ENCODE peak calls at places on chromosomes 16 and 17, in nine cellular contexts. D is A549, I is AG04449, F is endodermal cell, Q is breast epithelium, X is foreskin keratinocyte, N is upper lobe of right lung, T is pancreas, B is neural progenitor cell. L is an unnamed sample.

GRCh38 chr17:71516149-71516548 is 604.7 kb upstream of the SOX9 start:
- DNase-seq in D (no peak), I (no peak), F (no peak), Q (no peak), X (no peak), N (no peak), T (no peak), B (no peak), L (no peak)

GRCh38 chr17:31460226-31460721 is 68.8 kb downstream of the RAB11FIP4 start:
- DNase-seq in D (no peak), I (no peak), F (no peak), Q (no peak), X (no peak), N (no peak), T (no peak), B (no peak), L (no peak)

GRCh38 chr17:951388-952132 is 28.0 kb downstream of the NXN start:
- DNase-seq in D (peak; percentile 90), I (no peak), F (peak; percentile 97), Q (no peak), X (peak; percentile 72), N (no peak), T (peak; percentile 54), B (peak; percentile 77), L (peak; percentile 50)

GRCh38 chr16:56984639-56985038 is 4.7 kb upstream of the NLRC5 start:
- DNase-seq in D (no peak), I (no peak), F (no peak), Q (no peak), X (peak; percentile 22), N (no peak), T (no peak), B (no peak), L (no peak)

GRCh38 chr17:16439867-16440351 is 24.5 kb downstream of the TRPV2 start:
- DNase-seq in D (no peak), I (no peak), F (no peak), Q (no peak), X (no peak), N (no peak), T (peak; percentile 57), B (no peak), L (no peak)

GRCh38 chr16:53952215-53953208 is 248.6 kb downstream of the FTO start:
- DNase-seq in D (no peak), I (no peak), F (no peak), Q (no peak), X (no peak), N (no peak), T (no peak), B (no peak), L (no peak)

GRCh38 chr16:3058173-3059030 is 7.0 kb upstream of the IL32 start:
- DNase-seq in D (no peak), I (no peak), F (peak; percentile 90), Q (peak; percentile 68), X (no peak), N (peak; percentile 81), T (peak; percentile 58), B (peak; percentile 80), L (peak; percentile 47)

GRCh38 chr17:77288115-77288619 is 147.4 kb downstream of the SEC14L1 start:
- DNase-seq in D (no peak), I (no peak), F (peak; percentile 67), Q (no peak), X (peak; percentile 77), N (no peak), T (peak; percentile 42), B (no peak), L (peak; percentile 89)

GRCh38 chr17:681738-682137 is 32.9 kb downstream of the VPS53 start:
- DNase-seq in D (no peak), I (peak; percentile 81), F (no peak), Q (no peak), X (no peak), N (no peak), T (no peak), B (peak; percentile 79), L (no peak)

GRCh38 chr17:47996201-47996600 is 25.3 kb downstream of the CDK5RAP3 start:
- DNase-seq in D (no peak), I (no peak), F (no peak), Q (no peak), X (no peak), N (no peak), T (no peak), B (no peak), L (no peak)

GRCh38 chr16:11916524-11917285 is 949 bp upstream of the GSPT1 start:
- DNase-seq in D (peak; percentile 78), I (no peak), F (peak; percentile 55), Q (peak; percentile 53), X (peak; percentile 61), N (no peak), T (peak; percentile 48), B (no peak), L (peak; percentile 67)

GRCh38 chr17:54678158-54678557 is 222.5 kb upstream of the TOM1L1 start:
- DNase-seq in D (no peak), I (no peak), F (no peak), Q (no peak), X (no peak), N (no peak), T (no peak), B (no peak), L (no peak)

GRCh38 chr16:10368984-10369551 is 16.8 kb upstream of the ATF7IP2 start:
- DNase-seq in D (no peak), I (no peak), F (peak; percentile 54), Q (no peak), X (peak; percentile 77), N (no peak), T (no peak), B (peak; percentile 48), L (no peak)

GRCh38 chr17:7130626-7131467 is 16.2 kb upstream of the ASGR2 start:
- DNase-seq in D (no peak), I (no peak), F (peak; percentile 76), Q (no peak), X (no peak), N (no peak), T (no peak), B (no peak), L (no peak)

GRCh38 chr17:21089145-21089544 is 37.6 kb upstream of the DHRS7B start:
- DNase-seq in D (no peak), I (no peak), F (no peak), Q (no peak), X (peak; percentile 67), N (no peak), T (no peak), B (no peak), L (no peak)

GRCh38 chr17:74334393-74335039 is 8.5 kb downstream of the KIF19 start:
- DNase-seq in D (no peak), I (no peak), F (no peak), Q (no peak), X (peak; percentile 29), N (no peak), T (no peak), B (no peak), L (no peak)

DNA sequence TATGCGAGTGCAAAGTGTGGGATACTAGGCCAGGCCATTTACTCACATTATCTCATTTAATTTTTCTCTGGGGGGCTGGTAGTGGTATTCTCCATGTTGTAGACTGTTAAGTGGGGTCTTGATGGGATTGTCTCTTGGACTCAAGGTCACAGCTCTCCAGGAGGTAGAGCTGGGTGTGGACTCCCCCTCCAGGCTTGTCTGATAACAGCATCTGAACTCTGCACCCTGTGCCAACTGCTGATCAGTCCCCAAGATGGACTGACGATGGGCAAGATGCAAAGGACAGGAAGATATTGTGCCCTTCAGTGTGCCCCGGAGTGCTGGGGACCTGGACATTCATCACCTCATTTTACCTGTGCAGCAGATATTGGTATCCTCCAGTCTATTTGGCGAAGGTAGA is 147.8 kb downstream of the MSI2 start:
- DNase-seq in D (peak; percentile 28), I (no peak), F (no peak), Q (no peak), X (no peak), N (no peak), T (no peak), B (no peak), L (no peak)
- TF ChIP-seq CTCF in D (peak; percentile 34), I (no peak), F (peak; percentile 21), Q (no peak), X (peak; percentile 49), N (no peak), T (no peak), B (no peak), L (no peak)

GRCh38 chr17:37081287-37081686 is 132.5 kb downstream of the AATF start:
- DNase-seq in D (no peak), I (no peak), F (peak; percentile 63), Q (no peak), X (no peak), N (no peak), T (no peak), B (no peak), L (no peak)
- TF ChIP-seq CTCF in D (no peak), I (no peak), F (peak; percentile 63), Q (no peak), X (no peak), N (no peak), T (no peak), B (no peak), L (no peak)

GRCh38 chr16:30535106-30535776 is 583 bp upstream of the ZNF747 start:
- DNase-seq in D (no peak), I (no peak), F (peak; percentile 61), Q (no peak), X (no peak), N (no peak), T (no peak), B (peak; percentile 41), L (no peak)

GRCh38 chr16:30533146-30533522 is 1.5 kb downstream of the ZNF747 start:
- DNase-seq in D (no peak), I (no peak), F (peak; percentile 49), Q (no peak), X (no peak), N (peak; percentile 63), T (peak; percentile 43), B (no peak), L (no peak)

GRCh38 chr16:30533748-30534367 is 800 bp downstream of the ZNF747 start:
- DNase-seq in D (no peak), I (no peak), F (peak; percentile 58), Q (no peak), X (no peak), N (no peak), T (no peak), B (peak; percentile 17), L (no peak)

GRCh38 chr16:30534368-30535105 is at the start of gene ZNF747:
- DNase-seq in D (peak; percentile 77), I (no peak), F (peak; percentile 96), Q (peak; percentile 89), X (peak; percentile 71), N (peak; percentile 96), T (peak; percentile 94), B (peak; percentile 95), L (peak; percentile 89)

GRCh38 chr16:30535777-30536190 is 1.1 kb upstream of the ZNF747 start:
- DNase-seq in D (no peak), I (no peak), F (peak; percentile 88), Q (peak; percentile 82), X (peak; percentile 64), N (peak; percentile 86), T (peak; percentile 72), B (peak; percentile 82), L (peak; percentile 78)
- TF ChIP-seq CTCF in D (no peak), I (peak; percentile 82), F (peak; percentile 78), Q (peak; percentile 64), X (peak; percentile 87), N (peak; percentile 65), T (peak; percentile 28), B (peak; percentile 51), L (peak; percentile 88)

DNA sequence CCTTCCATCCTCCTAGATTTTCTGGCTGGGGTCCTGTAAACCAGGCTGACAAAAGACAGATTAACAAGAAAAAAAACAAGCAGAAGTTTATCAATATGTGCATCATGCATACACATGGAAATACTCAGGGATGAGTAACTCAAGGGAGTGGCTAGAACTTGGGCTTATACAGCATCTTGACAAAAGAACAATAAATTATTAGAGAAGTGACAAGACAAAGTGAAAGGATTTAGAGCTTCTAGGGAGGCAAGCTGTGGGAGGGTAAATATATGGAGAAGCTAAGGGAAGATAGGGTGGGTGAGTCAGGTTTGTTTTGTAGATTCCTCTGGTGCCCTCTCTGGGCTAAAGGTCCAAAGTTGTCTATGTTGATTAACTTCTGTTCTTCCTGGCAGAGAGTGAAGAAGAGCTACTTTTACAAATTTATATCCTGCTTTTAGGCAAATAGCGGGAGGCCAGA is 48.0 kb upstream of the NDRG4 start:
- DNase-seq in D (peak; percentile 32), I (no peak), F (no peak), Q (no peak), X (peak; percentile 82), N (no peak), T (no peak), B (no peak), L (no peak)
- TF ChIP-seq CTCF in D (peak; percentile 33), I (no peak), F (peak; percentile 40), Q (no peak), X (peak; percentile 63), N (no peak), T (no peak), B (no peak), L (no peak)

L was measured in prostate gland.